ENCODE peak calls at places on chromosome 11, in nine cellular contexts. E is heart left ventricle, P is spleen, D is adrenal gland, U is sigmoid colon, O is GM12892, X is HCT116, B is body of pancreas, G is tibial nerve. Z is an unnamed sample.

GRCh38 chr11:58770166-58770565 is 38.4 kb upstream of the GLYAT start:
- DNase-seq in E (no peak), P (no peak), D (no peak), U (no peak), O (no peak), X (no peak), B (no peak), G (no peak), Z (no peak)

GRCh38 chr11:80698646-80699045 is 1257.8 kb upstream of the TENM4 start:
- DNase-seq in E (no peak), P (no peak), D (no peak), U (no peak), O (no peak), X (no peak), B (no peak), G (no peak), Z (no peak)

GRCh38 chr11:75147191-75147874 is 3.6 kb upstream of the SLCO2B1 start:
- DNase-seq in E (no peak), P (no peak), D (no peak), U (peak), O (no peak), X (no peak), B (no peak), G (no peak), Z (no peak)

GRCh38 chr11:63889344-63889743 is 27.6 kb downstream of the RCOR2 start:
- DNase-seq in E (no peak), P (no peak), D (no peak), U (no peak), O (no peak), X (no peak), B (peak), G (no peak), Z (no peak)

GRCh38 chr11:14041040-14041439 is 78.5 kb downstream of the SPON1 start:
- DNase-seq in E (no peak), P (no peak), D (no peak), U (no peak), O (no peak), X (peak), B (no peak), G (no peak), Z (no peak)

GRCh38 chr11:86124251-86125233 is 55.7 kb upstream of the PICALM start:
- DNase-seq in E (no peak), P (no peak), D (no peak), U (no peak), O (no peak), X (no peak), B (no peak), G (no peak), Z (no peak)

GRCh38 chr11:100619484-100619883 is 67.6 kb upstream of the ARHGAP42 start:
- DNase-seq in E (no peak), P (no peak), D (no peak), U (no peak), O (no peak), X (no peak), B (no peak), G (no peak), Z (peak)

GRCh38 chr11:14892036-14892556 is at the start of gene CYP2R1:
- DNase-seq in E (peak), P (peak), D (peak), U (peak), O (peak), X (peak), B (peak), G (peak), Z (peak)

GRCh38 chr11:112844530-112844929 is 116.7 kb upstream of the NCAM1 start:
- DNase-seq in E (no peak), P (no peak), D (no peak), U (peak), O (no peak), X (no peak), B (no peak), G (no peak), Z (no peak)

GRCh38 chr11:61065955-61066638 is 36.2 kb upstream of the CD5 start:
- DNase-seq in E (no peak), P (no peak), D (no peak), U (peak), O (no peak), X (no peak), B (no peak), G (no peak), Z (no peak)

GRCh38 chr11:113256431-113257227 is 57.8 kb upstream of the TTC12 start:
- DNase-seq in E (peak), P (no peak), D (no peak), U (no peak), O (no peak), X (no peak), B (no peak), G (no peak), Z (no peak)

GRCh38 chr11:131912127-131912526 is 541.7 kb downstream of the NTM start:
- DNase-seq in E (no peak), P (no peak), D (no peak), U (no peak), O (no peak), X (no peak), B (no peak), G (no peak), Z (no peak)

GRCh38 chr11:3810951-3811350 is 2.6 kb downstream of the PGAP2 start:
- DNase-seq in E (peak), P (peak), D (no peak), U (no peak), O (no peak), X (no peak), B (no peak), G (no peak), Z (no peak)

GRCh38 chr11:11043676-11044075 is 185.8 kb upstream of the ZBED5 start:
- DNase-seq in E (no peak), P (no peak), D (no peak), U (no peak), O (no peak), X (no peak), B (no peak), G (no peak), Z (no peak)

GRCh38 chr11:110491577-110492352 is 62.0 kb downstream of the FDX1 start:
- DNase-seq in E (no peak), P (no peak), D (no peak), U (no peak), O (no peak), X (no peak), B (no peak), G (no peak), Z (no peak)

GRCh38 chr11:82864268-82864667 is 36.0 kb downstream of the PRCP start:
- DNase-seq in E (peak), P (peak), D (peak), U (peak), O (no peak), X (peak), B (peak), G (peak), Z (peak)

GRCh38 chr11:68213135-68213515 is at the start of gene KMT5B:
- DNase-seq in E (peak), P (no peak), D (peak), U (no peak), O (no peak), X (peak), B (peak), G (peak), Z (no peak)

GRCh38 chr11:73999581-74000306 is 9.1 kb downstream of the UCP3 start:
- DNase-seq in E (no peak), P (peak), D (no peak), U (peak), O (no peak), X (no peak), B (no peak), G (no peak), Z (no peak)

GRCh38 chr11:61008971-61009370 is 37.5 kb downstream of the CD6 start:
- DNase-seq in E (no peak), P (no peak), D (no peak), U (no peak), O (no peak), X (no peak), B (no peak), G (no peak), Z (no peak)

GRCh38 chr11:122285021-122285420 is 169.0 kb upstream of the BLID start:
- DNase-seq in E (no peak), P (no peak), D (no peak), U (no peak), O (no peak), X (no peak), B (no peak), G (no peak), Z (no peak)

GRCh38 chr11:106032861-106033260 is 10.8 kb upstream of the MSANTD4 start:
- DNase-seq in E (no peak), P (no peak), D (no peak), U (no peak), O (no peak), X (no peak), B (no peak), G (no peak), Z (no peak)

GRCh38 chr11:23932485-23932898 is 564.4 kb upstream of the LUZP2 start:
- DNase-seq in E (no peak), P (no peak), D (no peak), U (no peak), O (no peak), X (no peak), B (no peak), G (no peak), Z (no peak)

GRCh38 chr11:114440121-114440860 is 1.0 kb downstream of the REXO2 start:
- DNase-seq in E (no peak), P (no peak), D (no peak), U (no peak), O (no peak), X (no peak), B (no peak), G (peak), Z (no peak)

GRCh38 chr11:114441921-114442320 is 2.7 kb downstream of the REXO2 start:
- DNase-seq in E (no peak), P (no peak), D (no peak), U (no peak), O (no peak), X (no peak), B (no peak), G (no peak), Z (no peak)

GRCh38 chr11:114438303-114438702 is 964 bp upstream of the REXO2 start:
- DNase-seq in E (no peak), P (no peak), D (no peak), U (no peak), O (no peak), X (no peak), B (no peak), G (no peak), Z (no peak)

GRCh38 chr11:114440971-114441810 is 1.9 kb downstream of the REXO2 start:
- DNase-seq in E (no peak), P (no peak), D (no peak), U (no peak), O (no peak), X (no peak), B (no peak), G (no peak), Z (no peak)

GRCh38 chr11:114439229-114440120 is at the start of gene REXO2:
- DNase-seq in E (peak), P (peak), D (peak), U (peak), O (peak), X (peak), B (peak), G (peak), Z (peak)
- TF ChIP-seq POLR2A in E (peak), P (no peak), D (peak), U (peak), O (no peak), X (peak), B (peak), G (peak), Z (peak)

DNA sequence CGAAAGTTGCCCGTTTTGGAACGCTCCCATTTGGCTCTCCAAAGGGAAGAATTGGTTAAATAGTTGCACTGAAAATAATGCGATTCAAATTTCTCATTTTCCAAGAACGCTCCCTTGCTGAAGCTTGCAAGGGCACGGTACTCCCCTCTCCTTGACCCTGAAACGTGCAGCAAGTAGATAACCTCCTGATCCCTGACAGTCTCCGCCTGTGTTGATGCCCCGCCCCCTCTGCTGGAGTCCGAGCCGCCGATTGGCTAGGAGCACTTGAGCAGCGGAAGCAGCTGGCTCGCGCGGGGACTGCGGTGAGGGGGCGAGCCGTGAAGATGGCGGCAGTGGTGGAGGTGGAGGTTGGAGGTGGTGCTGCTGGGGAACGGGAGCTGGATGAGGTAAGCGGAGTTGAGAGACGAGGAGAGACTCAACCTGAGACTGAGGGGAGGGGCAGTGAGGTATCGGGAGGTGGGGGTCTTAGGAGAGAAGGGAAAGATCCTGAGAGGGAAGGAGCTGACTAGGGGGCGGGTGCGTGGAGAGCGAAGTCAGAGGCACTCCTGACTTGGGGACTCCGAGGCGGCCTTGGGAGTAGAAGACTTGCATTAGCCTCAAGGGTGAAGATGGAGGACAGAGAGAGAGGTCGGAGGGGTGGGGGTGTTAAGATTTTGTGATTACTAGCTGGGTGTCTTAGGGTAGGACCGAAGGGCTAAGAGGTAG is at the start of gene RNF121:
- DNase-seq in E (peak), P (peak), D (peak), U (peak), O (peak), X (peak), B (peak), G (peak), Z (peak)
- TF ChIP-seq POLR2A in E (peak), P (no peak), D (peak), U (peak), O (peak), X (peak), B (no peak), G (peak), Z (peak)

GRCh38 chr11:2699531-2700414 is at the start of gene KCNQ1OT1:
- DNase-seq in E (peak), P (peak), D (peak), U (peak), O (peak), X (peak), B (peak), G (peak), Z (peak)
- TF ChIP-seq POLR2A in E (peak), P (peak), D (peak), U (peak), O (peak), X (peak), B (peak), G (peak), Z (peak)

DNA sequence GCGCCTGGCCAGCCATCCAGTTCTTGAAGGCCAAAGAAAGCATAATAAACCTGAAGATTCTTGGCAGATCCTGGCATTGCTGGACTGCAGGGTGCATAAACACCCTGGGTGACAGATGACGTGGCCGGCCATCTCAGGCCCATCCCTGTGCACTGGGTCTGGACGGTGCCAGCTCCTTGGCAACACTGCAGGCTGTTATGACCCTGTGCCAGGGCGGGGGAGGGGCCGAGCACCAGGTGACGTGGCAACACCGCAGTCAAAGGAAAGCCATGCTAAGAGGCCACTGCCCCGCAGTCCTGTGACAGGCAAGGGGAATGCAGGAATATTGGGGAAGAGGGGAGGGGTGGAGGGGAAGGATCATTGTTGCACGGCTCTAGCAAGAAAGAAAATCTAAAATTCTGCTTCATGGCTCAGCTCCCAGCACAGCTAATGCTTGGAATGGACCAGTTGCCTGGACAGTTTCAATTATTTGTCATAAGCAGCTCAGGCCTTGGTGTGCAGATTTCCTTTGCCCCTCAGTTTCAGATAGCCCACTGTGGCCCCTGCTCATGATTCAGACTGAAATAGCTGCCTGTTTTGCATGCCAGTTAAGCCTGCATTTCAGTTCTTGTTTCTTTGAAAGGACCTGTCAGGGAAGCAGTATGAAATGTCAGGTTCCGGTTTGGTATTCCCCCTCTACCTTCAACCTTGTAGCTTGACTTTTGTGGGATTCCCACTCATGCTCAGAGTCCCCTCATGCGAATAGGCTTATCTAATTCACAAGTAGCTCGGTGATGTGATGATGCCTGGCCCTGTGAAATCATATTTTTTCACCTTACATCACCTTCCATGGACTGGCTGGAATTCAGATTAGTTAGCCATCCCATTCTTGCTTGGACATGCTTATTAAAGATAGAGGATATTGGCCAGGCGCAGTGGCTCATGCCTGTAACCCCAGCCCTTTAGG is 29.7 kb upstream of the DDX6 start:
- DNase-seq in E (peak), P (peak), D (peak), U (peak), O (peak), X (peak), B (peak), G (peak), Z (peak)
- TF ChIP-seq POLR2A in E (no peak), P (no peak), D (no peak), U (no peak), O (no peak), X (no peak), B (no peak), G (no peak), Z (no peak)

GRCh38 chr11:18012906-18013781 is at the start of gene SERGEF:
- DNase-seq in E (peak), P (peak), D (peak), U (peak), O (peak), X (peak), B (peak), G (peak), Z (peak)
- TF ChIP-seq POLR2A in E (peak), P (no peak), D (peak), U (peak), O (peak), X (peak), B (peak), G (peak), Z (peak)

GRCh38 chr11:12975149-12975548 is 34.0 kb upstream of the RASSF10 start:
- DNase-seq in E (no peak), P (no peak), D (no peak), U (no peak), O (no peak), X (no peak), B (no peak), G (no peak), Z (no peak)
- TF ChIP-seq POLR2A in E (no peak), P (no peak), D (no peak), U (no peak), O (no peak), X (no peak), B (no peak), G (no peak), Z (no peak)

GRCh38 chr11:17013548-17014320 is 480 bp downstream of the PLEKHA7 start:
- DNase-seq in E (no peak), P (peak), D (no peak), U (peak), O (peak), X (no peak), B (peak), G (no peak), Z (no peak)

GRCh38 chr11:17014321-17014773 is at the start of gene PLEKHA7:
- DNase-seq in E (no peak), P (peak), D (no peak), U (peak), O (peak), X (no peak), B (peak), G (no peak), Z (no peak)

GRCh38 chr11:17015639-17016125 is 1.5 kb upstream of the PLEKHA7 start:
- DNase-seq in E (no peak), P (no peak), D (no peak), U (no peak), O (no peak), X (no peak), B (peak), G (no peak), Z (peak)

GRCh38 chr11:17012712-17013547 is 1.3 kb downstream of the PLEKHA7 start:
- DNase-seq in E (peak), P (peak), D (no peak), U (peak), O (no peak), X (peak), B (peak), G (peak), Z (peak)

DNA sequence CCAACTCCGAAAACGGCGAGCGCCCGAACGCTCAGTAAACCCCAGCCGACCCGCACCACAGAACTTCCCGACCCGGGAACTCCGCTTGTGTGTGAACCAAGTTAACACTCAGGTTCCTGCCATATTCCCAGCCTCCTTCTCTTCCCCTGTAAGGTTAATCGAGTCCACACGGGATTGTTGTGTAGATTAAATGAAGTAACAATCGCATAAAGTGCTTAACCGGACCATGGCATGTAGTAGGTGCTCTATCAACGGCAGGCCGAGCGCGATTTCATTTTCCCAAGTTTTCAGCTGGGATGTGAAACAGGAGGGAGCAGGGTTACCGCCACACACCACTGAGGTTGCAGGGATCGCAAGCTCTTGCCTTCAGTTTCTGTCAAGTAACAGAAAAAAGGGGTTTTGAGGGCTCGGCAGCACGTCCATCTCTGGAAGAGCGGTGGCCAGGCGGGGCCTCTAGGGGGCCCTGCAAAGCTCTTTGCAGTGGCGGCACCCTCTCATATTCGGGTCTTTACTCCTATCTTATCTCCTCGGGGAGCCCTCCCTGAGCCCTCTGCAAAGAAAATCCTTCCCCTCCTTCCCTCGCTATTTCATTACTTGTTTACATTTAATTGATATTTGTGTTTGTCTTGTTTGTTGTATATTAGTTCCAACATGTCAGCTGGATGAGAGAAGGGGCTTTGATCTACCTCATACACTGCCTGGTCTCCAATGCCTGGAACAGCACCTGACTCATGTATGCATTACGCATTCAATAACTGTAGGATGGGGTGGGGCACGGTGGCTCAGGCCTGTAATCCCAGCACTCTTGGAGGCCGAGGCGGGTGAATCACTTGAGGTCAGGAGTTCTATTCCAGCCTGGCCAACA is 792 bp upstream of the PLEKHA7 start:
- DNase-seq in E (no peak), P (no peak), D (no peak), U (peak), O (peak), X (peak), B (peak), G (peak), Z (peak)
- TF ChIP-seq POLR2A in E (no peak), P (no peak), D (no peak), U (no peak), O (no peak), X (no peak), B (no peak), G (no peak), Z (no peak)

DNA sequence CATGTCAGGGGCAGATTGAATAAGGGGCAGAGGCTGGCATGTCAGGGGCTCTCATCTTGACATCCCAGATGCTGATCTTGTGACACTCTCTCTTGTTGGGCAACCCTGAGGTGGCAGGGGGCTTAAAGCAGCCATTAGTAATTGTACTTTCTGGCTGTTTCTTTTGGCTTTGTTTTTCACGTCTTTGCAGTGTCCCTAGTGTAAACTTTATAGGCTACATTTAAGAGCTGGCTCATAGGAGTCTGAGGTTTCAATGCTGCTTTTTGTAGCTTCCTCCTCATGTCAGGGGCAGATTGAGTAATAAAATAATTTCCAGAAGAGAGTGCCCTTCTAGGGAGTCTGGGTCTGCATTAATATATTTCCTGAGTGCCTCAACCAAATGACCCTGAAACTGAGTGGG is 86.1 kb downstream of the RAB38 start:
- DNase-seq in E (no peak), P (no peak), D (no peak), U (no peak), O (no peak), X (no peak), B (no peak), G (no peak), Z (no peak)
- TF ChIP-seq POLR2A in E (no peak), P (no peak), D (no peak), U (no peak), O (no peak), X (no peak), B (no peak), G (no peak), Z (no peak)